ENCODE peak calls at places on chromosomes 12 and 14, in four cellular contexts. A, F, E and M are unnamed samples.

GRCh38 chr14:24897793-24898192 is 152.2 kb downstream of the STXBP6 start:
- DNase-seq in F (no peak), E (no peak), A (no peak), M (no peak)

GRCh38 chr12:132489078-132489601 is 811 bp upstream of the FBRSL1 start:
- DNase-seq in F (peak), A (no peak), E (peak), M (no peak)

GRCh38 chr12:24500466-24501232 is 448.3 kb downstream of the BCAT1 start:
- DNase-seq in A (no peak), E (no peak), F (no peak), M (no peak)

GRCh38 chr12:132550014-132550802 is 60.2 kb downstream of the LRCOL1 start:
- DNase-seq in F (no peak), A (peak), E (no peak), M (no peak)

GRCh38 chr12:104669057-104669770 is 212.5 kb downstream of the CHST11 start:
- DNase-seq in A (no peak), E (peak), F (peak), M (no peak)

GRCh38 chr14:73738518-73739173 is 24.5 kb upstream of the PNMA1 start:
- DNase-seq in E (no peak), A (no peak), F (no peak), M (no peak)

GRCh38 chr14:37251778-37252177 is 54.0 kb downstream of the MIPOL1 start:
- DNase-seq in A (no peak), E (no peak), F (no peak), M (no peak)

GRCh38 chr12:80936642-80937390 is 918 bp downstream of the LIN7A start:
- DNase-seq in F (peak), E (peak), A (peak), M (peak)

GRCh38 chr12:112537710-112538396 is 119.1 kb downstream of the PTPN11 start:
- DNase-seq in F (peak), E (no peak), A (no peak), M (peak)

GRCh38 chr12:104521731-104522130 is 65.0 kb downstream of the CHST11 start:
- DNase-seq in F (no peak), E (no peak), A (peak), M (peak)

GRCh38 chr12:13428538-13429265 is 232.2 kb downstream of the EMP1 start:
- DNase-seq in E (no peak), A (peak), F (no peak), M (no peak)

GRCh38 chr14:94864421-94865195 is 94.7 kb upstream of the GSC start:
- DNase-seq in F (no peak), E (no peak), A (no peak), M (no peak)

GRCh38 chr14:96893966-96894622 is 96.9 kb downstream of the VRK1 start:
- DNase-seq in F (no peak), A (no peak), E (no peak), M (no peak)

GRCh38 chr12:131105736-131106356 is 152.1 kb downstream of the ADGRD1 start:
- DNase-seq in F (no peak), E (no peak), A (no peak), M (no peak)

GRCh38 chr12:26810330-26810729 is 22.7 kb downstream of the ITPR2 start:
- DNase-seq in F (no peak), E (no peak), A (peak), M (peak)

GRCh38 chr12:132478433-132478803 is 11.5 kb upstream of the FBRSL1 start:
- DNase-seq in F (no peak), A (no peak), E (no peak), M (no peak)

GRCh38 chr12:124976999-124977398 is 11.9 kb downstream of the DHX37 start:
- DNase-seq in F (no peak), E (no peak), A (no peak), M (no peak)

GRCh38 chr12:34392741-34393085 is 370.4 kb downstream of the ALG10 start:
- DNase-seq in A (no peak), E (no peak), F (peak), M (no peak)

GRCh38 chr14:100539766-100540140 is 47.5 kb downstream of the BEGAIN start:
- DNase-seq in F (peak), A (no peak), E (no peak), M (no peak)

GRCh38 chr14:22572562-22573058 is 16.4 kb downstream of the DAD1 start:
- DNase-seq in E (no peak), F (no peak), A (peak), M (peak)

GRCh38 chr12:117134059-117134458 is 34.8 kb upstream of the TESC start:
- DNase-seq in A (no peak), F (no peak), E (no peak), M (no peak)

GRCh38 chr14:45199246-45199645 is 53.8 kb downstream of the MIS18BP1 start:
- DNase-seq in F (no peak), E (no peak), A (peak), M (peak)

GRCh38 chr12:85606455-85606854 is 229.8 kb downstream of the RASSF9 start:
- DNase-seq in A (no peak), F (no peak), E (no peak), M (no peak)

GRCh38 chr12:55676707-55677106 is 31.0 kb downstream of the ITGA7 start:
- DNase-seq in F (no peak), A (no peak), E (no peak), M (no peak)

GRCh38 chr12:11738450-11738849 is 89.0 kb downstream of the ETV6 start:
- DNase-seq in E (no peak), A (no peak), F (no peak), M (no peak)

GRCh38 chr12:39846971-39847661 is 227.5 kb upstream of the ABCD2 start:
- DNase-seq in A (peak), E (no peak), F (no peak), M (peak)

DNA sequence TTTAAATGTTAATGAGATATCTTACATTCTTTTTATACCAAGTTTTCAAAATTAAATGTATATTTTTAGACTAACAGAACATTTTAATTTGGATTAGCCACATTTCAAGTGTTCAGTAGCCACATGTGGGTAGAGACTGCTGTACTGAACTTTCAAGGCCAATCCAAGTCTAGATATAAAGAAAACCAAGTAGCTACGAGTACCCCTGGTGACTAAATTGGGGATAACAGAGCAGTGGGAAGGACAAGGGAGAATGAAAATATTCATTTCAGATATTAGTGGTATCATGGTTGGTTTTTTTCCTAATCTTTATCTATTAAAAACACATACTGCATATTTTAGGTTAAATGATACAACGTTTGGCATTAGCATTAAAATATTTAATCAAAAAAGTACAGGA is 69.4 kb upstream of the RHOJ start:
- DNase-seq in F (no peak), A (peak), E (no peak), M (peak)
- TF ChIP-seq CTCF in F (peak), A (peak), E (no peak), M (peak)

GRCh38 chr14:30558362-30558674 is 640 bp upstream of the G2E3 start:
- DNase-seq in A (no peak), E (no peak), F (no peak), M (no peak)
- H3K4me3 ChIP-seq in A (peak), E (peak), F (peak), M (peak)

GRCh38 chr14:54674342-54674741 is 107.4 kb downstream of the SAMD4A start:
- DNase-seq in E (no peak), F (no peak), A (no peak), M (no peak)

GRCh38 chr14:54673193-54674121 is 106.5 kb downstream of the SAMD4A start:
- DNase-seq in E (no peak), F (no peak), A (peak), M (peak)

GRCh38 chr14:54676822-54677708 is 110.1 kb downstream of the SAMD4A start:
- DNase-seq in A (peak), F (no peak), E (no peak), M (peak)

GRCh38 chr14:54672688-54673087 is 105.8 kb downstream of the SAMD4A start:
- DNase-seq in E (no peak), A (peak), F (no peak), M (no peak)

GRCh38 chr14:54675236-54676125 is 108.6 kb downstream of the SAMD4A start:
- DNase-seq in A (no peak), E (no peak), F (no peak), M (no peak)
- TF ChIP-seq CTCF in A (no peak), E (no peak), F (no peak), M (no peak)

DNA sequence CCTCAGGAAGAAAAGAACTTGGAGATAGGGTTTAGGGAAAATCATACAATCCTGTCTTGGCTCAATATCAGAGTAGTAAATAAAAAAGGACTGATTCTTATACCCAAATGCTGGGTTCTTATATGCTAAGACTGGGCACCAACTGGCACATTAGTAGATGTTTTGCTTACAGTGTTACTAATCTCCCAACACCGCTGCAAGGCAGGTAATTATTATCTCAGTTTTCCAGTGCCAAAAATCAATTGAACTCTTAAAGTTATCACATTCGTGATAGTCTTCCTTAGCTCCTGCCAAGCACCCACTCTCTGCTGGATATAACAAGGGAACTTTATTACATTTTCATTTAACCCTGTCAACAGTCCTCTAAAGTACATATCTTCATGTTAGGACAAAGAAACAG is 25.0 kb upstream of the HIGD1C start:
- DNase-seq in E (no peak), F (no peak), A (no peak), M (no peak)
- H3K4me3 ChIP-seq in E (peak), F (peak), A (peak), M (peak)

GRCh38 chr14:20823859-20824258 is 21.2 kb upstream of the RNASE1 start:
- DNase-seq in F (no peak), A (no peak), E (no peak), M (no peak)

GRCh38 chr14:20820063-20820904 is 17.6 kb upstream of the RNASE1 start:
- DNase-seq in A (no peak), E (peak), F (no peak), M (no peak)

DNA sequence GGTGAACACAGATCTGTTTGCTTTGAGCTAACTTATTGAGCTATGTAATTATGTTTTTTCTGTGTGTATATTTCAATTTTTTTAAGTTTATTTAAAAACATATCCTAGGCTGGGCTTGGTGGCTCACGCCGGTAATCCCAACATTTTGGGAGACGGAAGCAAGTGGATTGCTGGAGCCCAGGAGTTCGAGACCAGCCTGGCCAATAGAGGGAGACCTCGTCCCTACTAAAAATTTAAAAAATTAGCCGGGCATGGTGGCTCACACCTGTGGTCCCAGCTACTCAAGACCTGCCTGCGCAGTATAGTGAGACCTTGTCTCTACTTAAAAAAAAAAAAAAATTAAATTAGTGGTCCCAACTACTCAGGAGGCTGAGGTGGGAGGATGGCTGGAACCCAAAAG is 16.2 kb upstream of the RNASE1 start:
- DNase-seq in F (no peak), E (no peak), A (no peak), M (no peak)
- TF ChIP-seq CTCF in F (no peak), E (no peak), A (no peak), M (no peak)

DNA sequence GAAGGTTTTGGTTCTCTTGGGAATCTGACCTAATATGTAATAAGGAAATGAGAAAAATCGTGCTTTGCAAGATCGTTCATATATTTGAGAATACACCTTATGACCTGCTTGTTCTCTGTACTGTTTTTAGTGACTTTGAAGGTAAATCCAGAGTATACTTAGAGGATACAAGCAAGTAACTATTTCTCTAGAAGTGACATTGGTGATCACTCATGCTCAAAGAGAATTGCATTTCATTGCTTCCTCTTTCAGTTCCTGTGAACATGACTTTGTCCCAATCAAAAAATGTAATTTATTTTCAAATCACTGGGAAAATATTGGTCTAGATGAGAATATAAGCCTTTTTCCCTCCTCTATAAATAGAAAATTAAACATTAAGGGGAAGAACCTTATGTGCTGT is 2.7 kb downstream of the KTN1 start:
- DNase-seq in F (no peak), E (no peak), A (no peak), M (no peak)
- H3K4me3 ChIP-seq in F (no peak), E (no peak), A (no peak), M (no peak)

DNA sequence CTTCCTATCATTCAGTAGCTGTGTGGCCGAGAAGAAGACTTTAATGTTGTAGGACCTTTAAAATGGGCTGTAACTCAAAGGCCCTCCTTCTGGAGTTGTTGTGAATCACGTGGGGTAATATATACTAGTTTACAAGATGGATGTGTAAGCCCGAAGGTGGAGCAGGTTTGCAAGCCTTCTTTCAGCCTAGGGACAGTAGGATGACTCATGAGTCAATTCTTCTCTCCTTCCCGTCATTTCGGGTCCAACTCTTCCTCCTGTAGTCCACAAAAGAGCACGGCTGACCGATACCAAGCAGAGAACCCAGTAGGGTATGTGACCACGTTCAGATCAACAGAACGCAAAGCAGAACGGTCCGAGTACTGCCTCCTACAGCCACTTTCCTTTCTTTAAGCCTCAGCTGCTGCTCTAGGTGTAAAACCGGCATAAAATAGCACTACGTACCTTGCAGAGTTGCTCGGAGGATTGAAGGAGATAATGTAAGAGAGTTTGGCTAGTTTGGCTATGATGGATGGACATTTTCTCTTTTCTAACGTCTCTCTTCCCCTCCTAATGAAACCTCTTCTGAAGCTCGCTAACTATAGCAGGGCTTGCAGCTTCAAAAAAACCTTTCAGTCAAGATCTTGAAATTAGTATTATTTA is 1.3 kb upstream of the RASSF3 start:
- DNase-seq in F (no peak), A (peak), E (peak), M (peak)
- TF ChIP-seq CTCF in F (no peak), A (no peak), E (no peak), M (peak)